ENCODE peak calls at places on chromosomes 2 and 18, in four cellular contexts. C, B, L and U are unnamed samples.

GRCh38 chr18:28823506-28824182 is 646.7 kb upstream of the CDH2 start:
- DNase-seq in C (no peak), B (no peak), L (no peak), U (no peak)

GRCh38 chr2:128321421-128321775 is 2.7 kb upstream of the HS6ST1 start:
- DNase-seq in C (no peak), B (peak), L (no peak), U (no peak)

GRCh38 chr18:53025247-53025646 is 685.2 kb downstream of the DCC start:
- DNase-seq in C (no peak), B (no peak), L (no peak), U (no peak)

GRCh38 chr2:55063713-55064323 is 13.6 kb upstream of the RTN4 start:
- DNase-seq in C (no peak), B (no peak), L (no peak), U (no peak)

GRCh38 chr2:11649093-11649492 is 20.9 kb downstream of the NTSR2 start:
- DNase-seq in C (no peak), B (no peak), L (no peak), U (no peak)

GRCh38 chr2:97677480-97677879 is 8.0 kb downstream of the C2orf92 start:
- DNase-seq in C (no peak), B (no peak), L (no peak), U (no peak)

GRCh38 chr2:197677483-197677882 is 2.1 kb upstream of the RFTN2 start:
- DNase-seq in C (no peak), B (no peak), L (no peak), U (no peak)

GRCh38 chr2:129828829-129829228 is 150.6 kb upstream of the RAB6C start:
- DNase-seq in C (no peak), B (no peak), L (no peak), U (no peak)

GRCh38 chr18:51727780-51728179 is 530.3 kb upstream of the MEX3C start:
- DNase-seq in C (no peak), B (no peak), L (no peak), U (no peak)

GRCh38 chr2:98269274-98269673 is 77.0 kb upstream of the CNGA3 start:
- DNase-seq in C (no peak), B (no peak), L (no peak), U (peak)

GRCh38 chr2:8539743-8540551 is 141.9 kb upstream of the ID2 start:
- DNase-seq in C (no peak), B (no peak), L (no peak), U (no peak)

GRCh38 chr2:117968724-117969121 is 45.1 kb downstream of the CCDC93 start:
- DNase-seq in C (no peak), B (no peak), L (no peak), U (no peak)

GRCh38 chr2:173299764-173300163 is 54.9 kb upstream of the CDCA7 start:
- DNase-seq in C (no peak), B (no peak), L (no peak), U (no peak)

GRCh38 chr18:52536039-52536438 is 196.0 kb downstream of the DCC start:
- DNase-seq in C (no peak), B (no peak), L (no peak), U (no peak)

GRCh38 chr18:61957801-61958516 is 65.2 kb upstream of the RNF152 start:
- DNase-seq in C (no peak), B (no peak), L (no peak), U (no peak)

GRCh38 chr2:6865346-6866238 is at the start of gene CMPK2:
- DNase-seq in C (peak), B (peak), L (peak), U (peak)

GRCh38 chr2:204550738-204551137 is 5.5 kb downstream of the PARD3B start:
- DNase-seq in C (no peak), B (no peak), L (no peak), U (peak)

GRCh38 chr2:172998547-172998946 is 77.1 kb upstream of the MAP3K20 start:
- DNase-seq in C (no peak), B (no peak), L (no peak), U (no peak)

GRCh38 chr2:14511541-14511940 is 121.0 kb upstream of the LRATD1 start:
- DNase-seq in C (no peak), B (no peak), L (no peak), U (no peak)

GRCh38 chr18:67875936-67876335 is 359.4 kb upstream of the DSEL start:
- DNase-seq in C (no peak), B (no peak), L (no peak), U (no peak)

GRCh38 chr2:75558786-75559428 is 1.8 kb downstream of the EVA1A start:
- DNase-seq in C (no peak), B (no peak), L (no peak), U (no peak)

GRCh38 chr2:202695166-202695565 is 60.4 kb downstream of the FAM117B start:
- DNase-seq in C (no peak), B (no peak), L (no peak), U (no peak)